ENCODE peak calls at places on chromosomes 1 and 21, in eight cellular contexts. One of them, this sample, is unnamed.
A peak's percentile ranks its signal among the peaks of the same experiment; 100 is the strongest.

GRCh38 chr1:21933397-21934248 is 3.5 kb downstream of the HSPG2 start:
- DNase-seq in transverse colon: peak; percentile 63
- DNase-seq in ovary: peak; percentile 76
- DNase-seq in stomach: peak; percentile 91
- DNase-seq in esophagus muscularis mucosa: no peak
- DNase-seq in A549: no peak
- DNase-seq in tibial nerve: no peak
- DNase-seq in K562: no peak
- DNase-seq in this sample: peak; percentile 94

GRCh38 chr21:35840197-35840799 is 220.0 kb downstream of the SETD4 start:
- DNase-seq in esophagus muscularis mucosa: no peak
- DNase-seq in transverse colon: peak; percentile 52
- DNase-seq in tibial nerve: peak; percentile 90
- DNase-seq in K562: peak; percentile 55
- DNase-seq in ovary: peak; percentile 61
- DNase-seq in stomach: peak; percentile 67
- DNase-seq in A549: peak; percentile 5
- DNase-seq in this sample: peak; percentile 75

GRCh38 chr1:170664283-170664827 is 424 bp downstream of the PRRX1 start:
- DNase-seq in A549: peak; percentile 38
- DNase-seq in ovary: no peak
- DNase-seq in stomach: no peak
- DNase-seq in esophagus muscularis mucosa: peak; percentile 92
- DNase-seq in K562: no peak
- DNase-seq in transverse colon: peak; percentile 32
- DNase-seq in tibial nerve: no peak
- DNase-seq in this sample: peak; percentile 66

GRCh38 chr1:225825606-225826005 is 15.7 kb downstream of the EPHX1 start:
- DNase-seq in A549: no peak
- DNase-seq in ovary: no peak
- DNase-seq in K562: no peak
- DNase-seq in tibial nerve: no peak
- DNase-seq in transverse colon: no peak
- DNase-seq in esophagus muscularis mucosa: no peak
- DNase-seq in stomach: no peak
- DNase-seq in this sample: peak; percentile 56

GRCh38 chr1:17551755-17552234 is 12.3 kb downstream of the ARHGEF10L start:
- DNase-seq in ovary: no peak
- DNase-seq in tibial nerve: no peak
- DNase-seq in transverse colon: no peak
- DNase-seq in A549: no peak
- DNase-seq in esophagus muscularis mucosa: no peak
- DNase-seq in stomach: peak; percentile 71
- DNase-seq in K562: no peak
- DNase-seq in this sample: no peak

GRCh38 chr1:94106716-94107115 is 14.2 kb downstream of the ABCA4 start:
- DNase-seq in transverse colon: no peak
- DNase-seq in stomach: no peak
- DNase-seq in A549: no peak
- DNase-seq in esophagus muscularis mucosa: no peak
- DNase-seq in ovary: no peak
- DNase-seq in tibial nerve: no peak
- DNase-seq in K562: no peak
- DNase-seq in this sample: no peak

GRCh38 chr1:33256335-33256700 is at the start of gene ZNF362:
- DNase-seq in K562: peak; percentile 64
- DNase-seq in stomach: peak; percentile 71
- DNase-seq in tibial nerve: no peak
- DNase-seq in ovary: peak; percentile 55
- DNase-seq in transverse colon: peak; percentile 67
- DNase-seq in esophagus muscularis mucosa: no peak
- DNase-seq in A549: peak; percentile 50
- DNase-seq in this sample: no peak

GRCh38 chr1:96557336-96557735 is 164.2 kb upstream of the PTBP2 start:
- DNase-seq in A549: no peak
- DNase-seq in stomach: no peak
- DNase-seq in transverse colon: no peak
- DNase-seq in ovary: no peak
- DNase-seq in K562: no peak
- DNase-seq in tibial nerve: no peak
- DNase-seq in esophagus muscularis mucosa: no peak
- DNase-seq in this sample: no peak

GRCh38 chr1:84825161-84825560 is 67.8 kb downstream of the LPAR3 start:
- DNase-seq in transverse colon: no peak
- DNase-seq in esophagus muscularis mucosa: no peak
- DNase-seq in K562: no peak
- DNase-seq in A549: no peak
- DNase-seq in stomach: no peak
- DNase-seq in tibial nerve: no peak
- DNase-seq in ovary: no peak
- DNase-seq in this sample: no peak

GRCh38 chr1:160404094-160404493 is 3.7 kb downstream of the VANGL2 start:
- DNase-seq in transverse colon: no peak
- DNase-seq in K562: no peak
- DNase-seq in tibial nerve: no peak
- DNase-seq in esophagus muscularis mucosa: no peak
- DNase-seq in stomach: no peak
- DNase-seq in ovary: no peak
- DNase-seq in A549: no peak
- DNase-seq in this sample: no peak

GRCh38 chr1:3304255-3304654 is 150.2 kb upstream of the ARHGEF16 start:
- DNase-seq in A549: no peak
- DNase-seq in tibial nerve: no peak
- DNase-seq in transverse colon: no peak
- DNase-seq in K562: no peak
- DNase-seq in esophagus muscularis mucosa: no peak
- DNase-seq in ovary: no peak
- DNase-seq in stomach: no peak
- DNase-seq in this sample: no peak

GRCh38 chr1:3306583-3307285 is 147.7 kb upstream of the ARHGEF16 start:
- DNase-seq in K562: no peak
- DNase-seq in esophagus muscularis mucosa: no peak
- DNase-seq in stomach: no peak
- DNase-seq in tibial nerve: no peak
- DNase-seq in transverse colon: no peak
- DNase-seq in ovary: no peak
- DNase-seq in A549: no peak
- DNase-seq in this sample: no peak

GRCh38 chr1:3307359-3307758 is 147.1 kb upstream of the ARHGEF16 start:
- DNase-seq in A549: no peak
- DNase-seq in K562: no peak
- DNase-seq in stomach: no peak
- DNase-seq in ovary: no peak
- DNase-seq in esophagus muscularis mucosa: no peak
- DNase-seq in tibial nerve: no peak
- DNase-seq in transverse colon: no peak
- DNase-seq in this sample: no peak

GRCh38 chr1:3304692-3305091 is 149.8 kb upstream of the ARHGEF16 start:
- DNase-seq in stomach: no peak
- DNase-seq in ovary: no peak
- DNase-seq in A549: no peak
- DNase-seq in tibial nerve: no peak
- DNase-seq in transverse colon: no peak
- DNase-seq in K562: no peak
- DNase-seq in esophagus muscularis mucosa: no peak
- DNase-seq in this sample: no peak

DNA sequence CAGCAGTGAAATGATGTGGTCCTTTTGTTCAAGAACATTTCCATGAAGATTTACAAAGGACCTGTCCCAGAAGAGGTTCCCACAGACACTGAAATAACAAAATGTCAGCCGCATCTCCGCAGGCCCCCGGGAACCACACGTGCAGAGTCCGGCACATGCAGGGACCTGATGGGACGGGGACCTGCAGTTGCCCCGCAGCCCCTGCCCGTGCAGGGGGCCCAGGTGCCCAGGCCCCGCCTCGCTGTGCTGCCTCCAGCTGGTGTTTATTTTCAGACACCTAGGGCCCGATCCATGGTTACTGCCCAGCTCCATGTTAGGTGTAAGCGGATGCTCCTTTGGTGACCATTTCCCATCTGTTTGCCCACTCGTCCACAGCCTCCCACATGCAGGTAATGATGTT is 149.3 kb upstream of the ARHGEF16 start:
- DNase-seq in K562: no peak
- DNase-seq in stomach: no peak
- DNase-seq in transverse colon: no peak
- DNase-seq in ovary: no peak
- DNase-seq in tibial nerve: no peak
- DNase-seq in esophagus muscularis mucosa: no peak
- DNase-seq in A549: no peak
- DNase-seq in this sample: no peak
- TF ChIP-seq EP300 in K562: no peak
- TF ChIP-seq EP300 in stomach: no peak
- TF ChIP-seq EP300 in transverse colon: no peak
- TF ChIP-seq EP300 in ovary: no peak
- TF ChIP-seq EP300 in tibial nerve: no peak
- TF ChIP-seq EP300 in esophagus muscularis mucosa: no peak
- TF ChIP-seq EP300 in A549: no peak
- TF ChIP-seq EP300 in this sample: no peak

DNA sequence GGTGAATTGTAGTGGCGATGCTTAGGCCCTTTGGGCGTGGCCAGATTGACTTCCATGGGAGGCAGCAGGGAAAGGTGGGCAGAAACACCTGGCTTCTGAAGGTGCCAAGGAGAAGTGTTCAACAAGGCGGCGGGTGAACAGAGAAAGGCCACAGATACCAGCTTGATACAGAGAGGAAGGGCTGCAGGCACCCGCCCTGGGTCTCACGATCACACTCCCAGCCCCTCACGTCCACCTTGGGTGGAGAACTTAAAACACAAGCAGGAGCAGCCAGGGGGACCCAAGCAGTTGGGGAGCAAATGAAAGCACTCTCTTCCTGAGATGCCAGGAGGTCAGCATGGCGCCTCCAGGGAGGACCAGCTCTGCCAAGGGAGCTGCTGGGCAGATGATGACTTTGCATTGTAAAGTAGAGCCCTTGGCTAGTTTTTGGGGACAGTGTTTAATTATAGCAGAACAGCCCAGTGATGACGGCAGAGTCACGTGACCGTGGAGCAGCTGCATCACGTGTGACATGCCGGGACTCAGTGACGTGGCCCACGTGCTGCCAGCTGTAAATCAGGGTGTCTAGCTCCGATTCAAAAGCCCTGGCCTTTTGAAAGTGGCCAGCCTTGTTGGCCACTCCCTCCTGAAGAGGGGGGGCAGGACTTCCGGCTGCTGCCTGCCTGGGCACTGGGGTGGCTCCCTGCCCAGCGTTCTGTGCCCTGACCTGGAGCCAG is 19.0 kb downstream of the SLC37A1 start:
- DNase-seq in ovary: peak; percentile 46
- DNase-seq in esophagus muscularis mucosa: no peak
- DNase-seq in tibial nerve: peak; percentile 59
- DNase-seq in K562: no peak
- DNase-seq in transverse colon: peak; percentile 61
- DNase-seq in A549: no peak
- DNase-seq in stomach: peak; percentile 78
- DNase-seq in this sample: peak; percentile 87
- TF ChIP-seq POLR2A in ovary: no peak
- TF ChIP-seq POLR2A in esophagus muscularis mucosa: no peak
- TF ChIP-seq POLR2A in tibial nerve: no peak
- TF ChIP-seq POLR2A in K562: no peak
- TF ChIP-seq POLR2A in transverse colon: no peak
- TF ChIP-seq POLR2A in A549: no peak
- TF ChIP-seq POLR2A in stomach: no peak
- TF ChIP-seq POLR2A in this sample: no peak

GRCh38 chr1:115660151-115660550 is 18.4 kb downstream of the VANGL1 start:
- DNase-seq in tibial nerve: no peak
- DNase-seq in esophagus muscularis mucosa: no peak
- DNase-seq in transverse colon: no peak
- DNase-seq in ovary: no peak
- DNase-seq in K562: no peak
- DNase-seq in A549: no peak
- DNase-seq in stomach: no peak
- DNase-seq in this sample: no peak
- TF ChIP-seq EP300 in tibial nerve: no peak
- TF ChIP-seq EP300 in esophagus muscularis mucosa: no peak
- TF ChIP-seq EP300 in transverse colon: no peak
- TF ChIP-seq EP300 in ovary: no peak
- TF ChIP-seq EP300 in K562: no peak
- TF ChIP-seq EP300 in A549: no peak
- TF ChIP-seq EP300 in stomach: no peak
- TF ChIP-seq EP300 in this sample: no peak

GRCh38 chr1:62196091-62196690 is 1.5 kb downstream of the L1TD1 start:
- DNase-seq in tibial nerve: no peak
- DNase-seq in stomach: no peak
- DNase-seq in esophagus muscularis mucosa: no peak
- DNase-seq in transverse colon: no peak
- DNase-seq in ovary: no peak
- DNase-seq in K562: no peak
- DNase-seq in A549: no peak
- DNase-seq in this sample: no peak

GRCh38 chr1:62198069-62198780 is 3.6 kb downstream of the L1TD1 start:
- DNase-seq in tibial nerve: no peak
- DNase-seq in stomach: no peak
- DNase-seq in A549: no peak
- DNase-seq in transverse colon: no peak
- DNase-seq in ovary: no peak
- DNase-seq in esophagus muscularis mucosa: no peak
- DNase-seq in K562: no peak
- DNase-seq in this sample: no peak

GRCh38 chr1:62194651-62195282 is at the start of gene L1TD1:
- DNase-seq in ovary: no peak
- DNase-seq in tibial nerve: no peak
- DNase-seq in transverse colon: peak; percentile 77
- DNase-seq in esophagus muscularis mucosa: no peak
- DNase-seq in A549: no peak
- DNase-seq in K562: no peak
- DNase-seq in stomach: no peak
- DNase-seq in this sample: peak; percentile 65

DNA sequence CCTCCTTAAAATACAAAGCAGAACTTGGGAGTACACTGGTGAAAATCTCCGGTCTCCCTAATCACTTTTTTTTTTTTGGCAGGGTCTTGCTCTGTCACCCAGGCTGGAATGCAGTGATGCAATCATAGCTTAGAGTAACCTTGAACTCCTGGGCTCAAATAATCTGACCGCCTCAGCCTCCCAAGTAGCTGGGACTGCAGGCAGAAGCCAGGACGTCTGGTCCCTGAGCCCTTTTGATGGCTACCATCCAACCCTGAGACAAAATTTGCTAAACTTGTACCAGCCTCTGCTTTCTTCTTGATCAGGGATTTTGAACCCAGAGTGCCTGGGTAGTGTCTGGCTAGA is 4.1 kb downstream of the L1TD1 start:
- DNase-seq in esophagus muscularis mucosa: no peak
- DNase-seq in stomach: no peak
- DNase-seq in A549: no peak
- DNase-seq in K562: no peak
- DNase-seq in ovary: no peak
- DNase-seq in tibial nerve: no peak
- DNase-seq in transverse colon: no peak
- DNase-seq in this sample: no peak
- TF ChIP-seq POLR2A in esophagus muscularis mucosa: no peak
- TF ChIP-seq POLR2A in stomach: no peak
- TF ChIP-seq POLR2A in A549: no peak
- TF ChIP-seq POLR2A in K562: no peak
- TF ChIP-seq POLR2A in ovary: no peak
- TF ChIP-seq POLR2A in tibial nerve: no peak
- TF ChIP-seq POLR2A in transverse colon: no peak
- TF ChIP-seq POLR2A in this sample: no peak

DNA sequence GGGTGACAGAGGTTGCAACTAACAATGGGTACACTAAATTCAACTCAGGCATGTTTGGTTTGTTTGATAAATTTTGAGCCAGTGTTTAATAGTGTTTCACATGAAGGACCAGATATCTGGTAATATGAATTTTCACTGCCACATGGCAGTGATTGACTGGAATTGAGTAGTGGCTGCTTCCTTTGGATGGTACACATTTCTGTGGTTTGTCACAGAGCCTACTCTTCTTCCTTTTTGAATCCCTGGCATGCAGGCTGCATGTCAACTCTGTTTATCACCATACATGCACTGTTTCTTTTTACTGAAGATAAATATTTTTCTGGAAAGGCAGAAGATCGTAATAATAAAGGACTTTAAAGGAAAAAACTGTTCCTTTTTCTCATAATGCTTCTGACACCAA is 35.4 kb downstream of the SDCCAG8 start:
- DNase-seq in stomach: no peak
- DNase-seq in transverse colon: no peak
- DNase-seq in K562: no peak
- DNase-seq in A549: no peak
- DNase-seq in ovary: no peak
- DNase-seq in esophagus muscularis mucosa: no peak
- DNase-seq in tibial nerve: no peak
- DNase-seq in this sample: no peak
- TF ChIP-seq EP300 in stomach: no peak
- TF ChIP-seq EP300 in transverse colon: no peak
- TF ChIP-seq EP300 in K562: no peak
- TF ChIP-seq EP300 in A549: no peak
- TF ChIP-seq EP300 in ovary: no peak
- TF ChIP-seq EP300 in esophagus muscularis mucosa: no peak
- TF ChIP-seq EP300 in tibial nerve: no peak
- TF ChIP-seq EP300 in this sample: no peak